ENCODE peak calls at places on chromosomes 3 and 15, in five cellular contexts. L is NCI-H774; P is CD8-positive, alpha-beta T cell; B is mesenchymal stem cell; N is substantia nigra. W is an unnamed sample.

GRCh38 chr3:161069441-161070251 is 35.5 kb downstream of the B3GALNT1 start:
- DNase-seq in L (peak; percentile 20), P (no peak), B (peak; percentile 48), N (no peak), W (no peak)

GRCh38 chr15:79702621-79703020 is 194.2 kb downstream of the MTHFS start:
- DNase-seq in L (no peak), P (no peak), B (no peak), N (no peak), W (no peak)

GRCh38 chr3:16513141-16514020 is at the start of gene RFTN1:
- DNase-seq in L (no peak), P (peak; percentile 54), B (peak; percentile 81), N (no peak), W (no peak)

GRCh38 chr3:115100172-115100571 is 46.9 kb downstream of the ZBTB20 start:
- DNase-seq in L (peak; percentile 67), P (peak; percentile 22), B (peak; percentile 75), N (no peak), W (no peak)

GRCh38 chr15:99212401-99212800 is 37.0 kb downstream of the TTC23 start:
- DNase-seq in L (no peak), P (no peak), B (peak; percentile 89), N (no peak), W (no peak)

GRCh38 chr15:95690631-95691340 is 639.7 kb upstream of the NR2F2 start:
- DNase-seq in L (no peak), P (no peak), B (no peak), N (no peak), W (no peak)

GRCh38 chr15:35886765-35887164 is 340.8 kb upstream of the DPH6 start:
- DNase-seq in L (no peak), P (no peak), B (no peak), N (no peak), W (no peak)

GRCh38 chr3:129228891-129229585 is 20.4 kb upstream of the COPG1 start:
- DNase-seq in L (no peak), P (no peak), B (peak; percentile 86), N (no peak), W (no peak)

GRCh38 chr15:40150163-40150925 is 10.5 kb upstream of the BUB1B start:
- DNase-seq in L (peak; percentile 57), P (no peak), B (peak; percentile 52), N (no peak), W (no peak)

GRCh38 chr3:71585126-71585525 is 1.6 kb upstream of the FOXP1 start:
- DNase-seq in L (no peak), P (no peak), B (no peak), N (no peak), W (no peak)

GRCh38 chr3:69299344-69299743 is 86.5 kb downstream of the FRMD4B start:
- DNase-seq in L (no peak), P (no peak), B (no peak), N (no peak), W (no peak)

GRCh38 chr15:77702211-77702957 is 69.7 kb upstream of the LINGO1 start:
- DNase-seq in L (no peak), P (no peak), B (peak; percentile 28), N (no peak), W (no peak)

GRCh38 chr15:56968256-56968655 is 49.8 kb downstream of the TCF12 start:
- DNase-seq in L (no peak), P (no peak), B (no peak), N (no peak), W (no peak)

GRCh38 chr3:178950676-178951075 is 120.9 kb downstream of the ZMAT3 start:
- DNase-seq in L (no peak), P (no peak), B (no peak), N (no peak), W (no peak)

GRCh38 chr3:49158108-49158709 is 7.9 kb downstream of the CCDC71 start:
- DNase-seq in L (no peak), P (peak; percentile 63), B (no peak), N (no peak), W (no peak)